ENCODE peak calls at places on chromosomes 6 and 20, in eight cellular contexts. J is AG04450; F is MM.1S; P is fibroblast of lung; R is cardiac muscle cell; N is heart left ventricle; T is heart right ventricle; Q is CD8-positive, alpha-beta T cell. D is an unnamed sample.

GRCh38 chr20:62298577-62299249 is 4.1 kb upstream of the ADRM1 start:
- DNase-seq in J (no peak), F (no peak), P (no peak), R (no peak), N (no peak), T (no peak), Q (no peak), D (no peak)

GRCh38 chr20:34553366-34553867 is 5.1 kb upstream of the MAP1LC3A start:
- DNase-seq in J (no peak), F (no peak), P (peak), R (peak), N (no peak), T (no peak), Q (no peak), D (no peak)

GRCh38 chr6:43302126-43302525 is 4.1 kb downstream of the SLC22A7 start:
- DNase-seq in J (no peak), F (no peak), P (no peak), R (no peak), N (no peak), T (no peak), Q (no peak), D (no peak)

GRCh38 chr20:17436664-17437063 is 94.5 kb downstream of the BFSP1 start:
- DNase-seq in J (no peak), F (no peak), P (no peak), R (no peak), N (no peak), T (no peak), Q (no peak), D (no peak)

GRCh38 chr6:116633685-116634084 is 17.4 kb downstream of the RSPH4A start:
- DNase-seq in J (no peak), F (peak), P (no peak), R (no peak), N (no peak), T (no peak), Q (no peak), D (no peak)

GRCh38 chr20:53550590-53551187 is 43.0 kb downstream of the ZNF217 start:
- DNase-seq in J (no peak), F (no peak), P (no peak), R (peak), N (no peak), T (no peak), Q (no peak), D (no peak)

GRCh38 chr20:21396921-21397340 is 395 bp downstream of the NKX2-4 start:
- DNase-seq in J (no peak), F (no peak), P (no peak), R (no peak), N (no peak), T (no peak), Q (no peak), D (no peak)

GRCh38 chr6:328184-328670 is 35.9 kb downstream of the DUSP22 start:
- DNase-seq in J (peak), F (peak), P (peak), R (peak), N (no peak), T (no peak), Q (no peak), D (peak)

GRCh38 chr6:18216411-18216810 is 47.9 kb downstream of the DEK start:
- DNase-seq in J (peak), F (no peak), P (peak), R (peak), N (no peak), T (no peak), Q (no peak), D (no peak)

GRCh38 chr6:25175216-25175615 is 104.0 kb upstream of the CARMIL1 start:
- DNase-seq in J (no peak), F (no peak), P (peak), R (peak), N (no peak), T (no peak), Q (no peak), D (no peak)

GRCh38 chr20:50335105-50335504 is 144.5 kb downstream of the CEBPB start:
- DNase-seq in J (no peak), F (no peak), P (peak), R (peak), N (no peak), T (no peak), Q (no peak), D (no peak)

GRCh38 chr20:41318271-41318649 is 729 bp upstream of the ZHX3 start:
- DNase-seq in J (no peak), F (no peak), P (no peak), R (no peak), N (no peak), T (no peak), Q (no peak), D (no peak)

GRCh38 chr6:127103482-127103881 is 15.0 kb upstream of the RSPO3 start:
- DNase-seq in J (no peak), F (no peak), P (peak), R (no peak), N (no peak), T (no peak), Q (no peak), D (no peak)

GRCh38 chr6:136751478-136751956 is 40.8 kb downstream of the MAP3K5 start:
- DNase-seq in J (no peak), F (peak), P (peak), R (no peak), N (no peak), T (no peak), Q (peak), D (no peak)

GRCh38 chr6:39203804-39204495 is 25.3 kb downstream of the KCNK5 start:
- DNase-seq in J (no peak), F (no peak), P (no peak), R (no peak), N (no peak), T (no peak), Q (no peak), D (no peak)

GRCh38 chr6:3281669-3282460 is 23.1 kb downstream of the PSMG4 start:
- DNase-seq in J (peak), F (no peak), P (peak), R (peak), N (no peak), T (no peak), Q (no peak), D (no peak)

GRCh38 chr6:29965873-29966601 is 23.7 kb downstream of the HLA-A start:
- DNase-seq in J (no peak), F (peak), P (peak), R (peak), N (peak), T (peak), Q (peak), D (peak)

GRCh38 chr6:29967379-29968010 is 25.2 kb downstream of the HLA-A start:
- DNase-seq in J (no peak), F (peak), P (peak), R (peak), N (peak), T (no peak), Q (no peak), D (no peak)

GRCh38 chr6:29964553-29964903 is 22.2 kb downstream of the HLA-A start:
- DNase-seq in J (no peak), F (no peak), P (no peak), R (no peak), N (no peak), T (no peak), Q (no peak), D (no peak)

GRCh38 chr6:29968130-29968529 is 25.8 kb downstream of the HLA-A start:
- DNase-seq in J (no peak), F (no peak), P (peak), R (peak), N (no peak), T (no peak), Q (no peak), D (no peak)

GRCh38 chr6:29964904-29965872 is 22.9 kb downstream of the HLA-A start:
- DNase-seq in J (peak), F (peak), P (peak), R (peak), N (peak), T (peak), Q (peak), D (peak)
- TF ChIP-seq CTCF in J (no peak), F (no peak), P (no peak), R (no peak), N (no peak), T (no peak), Q (no peak), D (no peak)

GRCh38 chr20:49132995-49133451 is 55.1 kb downstream of the STAU1 start:
- DNase-seq in J (peak), F (peak), P (peak), R (peak), N (no peak), T (no peak), Q (no peak), D (peak)
- H3K27ac ChIP-seq in J (peak), F (no peak), P (peak), R (no peak), N (no peak), T (no peak), Q (no peak), D (no peak)

DNA sequence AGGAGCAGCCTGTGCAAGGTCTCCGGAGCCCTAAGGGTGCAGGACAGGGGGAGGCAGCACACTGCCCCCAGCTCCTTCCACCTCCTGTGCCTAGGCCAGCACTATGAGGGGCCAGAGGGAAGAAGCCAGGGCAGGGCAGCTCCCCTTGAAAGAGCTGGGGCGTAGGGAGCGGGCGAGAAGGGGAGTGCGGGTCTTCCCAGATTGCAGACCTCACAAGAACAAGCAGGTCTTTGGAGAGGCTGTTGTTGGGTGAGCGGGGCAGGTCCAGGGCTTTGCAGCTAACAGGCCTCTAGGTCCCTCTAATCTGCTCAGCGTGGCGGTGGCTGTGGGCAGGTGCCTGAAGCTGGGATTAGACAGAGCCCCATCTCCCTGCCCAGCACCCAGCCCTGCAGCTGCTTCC is 22.4 kb upstream of the CST1 start:
- DNase-seq in J (no peak), F (no peak), P (no peak), R (no peak), N (no peak), T (no peak), Q (no peak), D (no peak)
- TF ChIP-seq CTCF in J (no peak), F (no peak), P (no peak), R (no peak), N (no peak), T (no peak), Q (no peak), D (no peak)

GRCh38 chr6:105402090-105402980 is 547 bp downstream of the PREP start:
- DNase-seq in J (no peak), F (peak), P (peak), R (peak), N (no peak), T (peak), Q (peak), D (peak)
- H3K27ac ChIP-seq in J (peak), F (no peak), P (peak), R (peak), N (peak), T (peak), Q (peak), D (peak)

GRCh38 chr6:21800330-21800729 is 206.8 kb downstream of the SOX4 start:
- DNase-seq in J (no peak), F (no peak), P (no peak), R (no peak), N (no peak), T (no peak), Q (no peak), D (no peak)

GRCh38 chr6:21801786-21802610 is 208.4 kb downstream of the SOX4 start:
- DNase-seq in J (no peak), F (no peak), P (no peak), R (no peak), N (no peak), T (no peak), Q (no peak), D (no peak)

GRCh38 chr6:21802611-21802899 is 209.0 kb downstream of the SOX4 start:
- DNase-seq in J (no peak), F (no peak), P (no peak), R (no peak), N (no peak), T (no peak), Q (no peak), D (no peak)

GRCh38 chr6:21800948-21801438 is 207.4 kb downstream of the SOX4 start:
- DNase-seq in J (no peak), F (no peak), P (peak), R (no peak), N (no peak), T (no peak), Q (no peak), D (no peak)

DNA sequence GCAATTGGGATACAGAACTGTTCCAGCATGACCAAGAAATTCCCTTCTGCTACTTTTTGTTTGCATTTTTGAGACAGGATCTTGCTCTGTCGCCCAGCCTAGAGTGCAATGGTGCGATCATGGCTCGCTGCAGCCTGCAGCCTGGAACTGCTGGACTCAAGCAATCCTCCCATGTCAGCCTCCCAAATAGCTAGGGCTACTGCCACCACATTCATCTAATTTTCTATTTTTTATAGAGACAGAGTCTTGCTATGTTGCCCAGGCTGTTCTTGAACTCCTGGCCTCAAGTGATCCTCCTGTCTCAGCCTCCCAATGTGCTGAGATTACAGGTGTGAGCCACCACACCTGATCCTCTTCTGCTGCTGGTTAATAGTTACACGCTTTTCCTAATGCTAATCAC is 204.9 kb downstream of the SOX4 start:
- DNase-seq in J (no peak), F (no peak), P (no peak), R (no peak), N (no peak), T (no peak), Q (no peak), D (no peak)
- TF ChIP-seq CTCF in J (no peak), F (no peak), P (no peak), R (no peak), N (no peak), T (no peak), Q (no peak), D (no peak)

DNA sequence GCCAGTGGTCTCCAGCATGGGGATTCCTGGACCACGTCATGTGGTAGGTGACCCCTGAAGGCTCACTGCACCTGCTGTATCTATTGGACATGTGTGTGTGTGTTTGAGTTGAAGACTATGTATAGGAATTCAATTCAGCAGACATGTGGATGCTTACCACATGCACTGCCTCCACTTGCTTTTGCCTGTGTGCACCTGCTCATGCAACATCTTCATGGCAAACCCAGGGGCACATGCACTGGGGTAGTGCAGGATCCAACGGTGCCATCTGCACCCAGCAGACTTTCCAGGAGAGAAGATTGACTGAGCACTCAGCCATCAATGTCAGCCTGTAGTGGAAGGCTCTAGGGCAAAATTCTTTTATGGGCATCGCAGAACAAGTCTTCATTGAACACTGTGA is 299.4 kb downstream of the CDH26 start:
- DNase-seq in J (no peak), F (no peak), P (no peak), R (no peak), N (no peak), T (no peak), Q (no peak), D (no peak)
- H3K27ac ChIP-seq in J (no peak), F (no peak), P (no peak), R (no peak), N (no peak), T (no peak), Q (no peak), D (no peak)

GRCh38 chr6:20875369-20875963 is 341.2 kb downstream of the CDKAL1 start:
- DNase-seq in J (peak), F (no peak), P (peak), R (peak), N (no peak), T (no peak), Q (no peak), D (no peak)
- TF ChIP-seq CTCF in J (peak), F (peak), P (peak), R (peak), N (peak), T (no peak), Q (no peak), D (no peak)

DNA sequence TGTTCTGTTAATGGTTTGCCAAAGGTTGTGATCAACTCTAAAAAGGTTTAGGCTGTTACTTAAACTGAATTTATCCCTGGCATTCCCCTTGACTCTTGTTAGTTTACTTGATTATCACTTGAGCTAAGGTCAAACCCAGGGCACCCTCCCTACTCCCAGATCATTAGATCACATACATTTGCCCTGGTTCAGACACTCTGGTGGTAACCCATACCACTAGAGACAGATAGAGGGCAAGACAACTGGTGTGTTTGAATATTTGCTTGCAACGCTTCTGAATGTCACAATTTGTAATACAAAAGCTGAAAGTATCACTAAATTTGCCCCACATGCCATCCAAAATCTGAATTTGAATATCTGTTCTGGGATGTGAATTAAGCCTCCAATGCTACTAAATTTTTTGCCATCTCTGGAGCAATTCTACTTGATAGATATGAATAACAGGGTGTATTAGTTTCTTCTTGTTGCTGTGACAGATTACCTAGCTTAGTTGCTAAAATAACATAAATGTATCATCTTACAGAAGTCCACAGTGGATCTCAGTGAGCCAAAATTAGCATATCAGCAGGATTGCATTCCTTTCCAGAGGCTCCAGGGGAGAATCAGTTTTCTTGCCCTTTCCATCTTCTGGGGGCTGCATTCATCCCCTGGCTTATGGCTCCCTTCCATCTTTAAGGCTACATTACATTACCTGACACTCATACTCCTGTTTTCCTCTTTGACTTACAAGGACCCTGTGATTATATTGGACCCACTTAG is 45.4 kb downstream of the FIG4 start:
- DNase-seq in J (no peak), F (no peak), P (peak), R (no peak), N (no peak), T (no peak), Q (no peak), D (no peak)
- H3K27ac ChIP-seq in J (no peak), F (no peak), P (no peak), R (peak), N (no peak), T (no peak), Q (no peak), D (no peak)

DNA sequence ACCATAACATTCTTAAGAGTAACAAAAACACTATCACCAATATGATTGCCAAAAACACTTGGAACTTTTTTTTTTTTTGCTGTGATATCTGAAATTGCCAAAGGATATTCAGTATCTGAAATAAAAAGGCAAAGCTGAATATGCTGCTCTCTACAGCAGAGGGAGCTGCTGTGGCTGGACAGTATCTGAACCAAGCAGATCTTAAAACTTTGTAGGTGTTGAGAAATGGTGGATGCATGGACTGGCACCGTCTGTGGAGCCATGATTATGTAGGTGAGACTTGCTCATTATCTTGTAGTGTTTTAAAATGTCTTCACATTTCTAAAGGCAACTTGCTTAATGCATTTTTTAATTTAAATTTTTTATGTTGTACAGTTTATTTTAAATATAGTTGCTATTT is 9.2 kb downstream of the PDCD2 start:
- DNase-seq in J (no peak), F (no peak), P (no peak), R (peak), N (no peak), T (no peak), Q (no peak), D (no peak)
- TF ChIP-seq CTCF in J (peak), F (no peak), P (peak), R (peak), N (no peak), T (no peak), Q (no peak), D (no peak)